ENCODE peak calls at places on chromosomes 4 and X, in seven cellular contexts. One of them, this sample, is unnamed.
A peak's percentile ranks its signal among the peaks of the same experiment; 100 is the strongest.

GRCh38 chr4:6319530-6320150 is 50.0 kb downstream of the WFS1 start:
- DNase-seq in NCI-H524: no peak
- DNase-seq in psoas muscle: no peak
- DNase-seq in mesenteric fat pad: no peak
- DNase-seq in mucosa of descending colon: no peak
- DNase-seq in NCI-H774: no peak
- DNase-seq in DND-41: no peak
- DNase-seq in this sample: no peak

GRCh38 chrX:149504915-149505651 is at the start of gene IDS:
- DNase-seq in NCI-H524: peak; percentile 87
- DNase-seq in psoas muscle: peak; percentile 89
- DNase-seq in mesenteric fat pad: peak; percentile 94
- DNase-seq in mucosa of descending colon: peak; percentile 95
- DNase-seq in NCI-H774: peak; percentile 86
- DNase-seq in DND-41: peak; percentile 86
- DNase-seq in this sample: no peak

GRCh38 chrX:106952988-106953387 is 32.8 kb downstream of the CLDN2 start:
- DNase-seq in NCI-H524: no peak
- DNase-seq in psoas muscle: no peak
- DNase-seq in mesenteric fat pad: no peak
- DNase-seq in mucosa of descending colon: no peak
- DNase-seq in NCI-H774: no peak
- DNase-seq in DND-41: no peak
- DNase-seq in this sample: no peak

GRCh38 chr4:72112514-72113156 is 80.8 kb downstream of the NPFFR2 start:
- DNase-seq in NCI-H524: no peak
- DNase-seq in psoas muscle: no peak
- DNase-seq in mesenteric fat pad: no peak
- DNase-seq in mucosa of descending colon: no peak
- DNase-seq in NCI-H774: no peak
- DNase-seq in DND-41: no peak
- DNase-seq in this sample: peak; percentile 12

GRCh38 chr4:143531368-143531767 is 17.9 kb downstream of the SMARCA5 start:
- DNase-seq in NCI-H524: no peak
- DNase-seq in psoas muscle: no peak
- DNase-seq in mesenteric fat pad: no peak
- DNase-seq in mucosa of descending colon: no peak
- DNase-seq in NCI-H774: no peak
- DNase-seq in DND-41: no peak
- DNase-seq in this sample: no peak

GRCh38 chr4:13938299-13938698 is 310.8 kb upstream of the BOD1L1 start:
- DNase-seq in NCI-H524: no peak
- DNase-seq in psoas muscle: no peak
- DNase-seq in mesenteric fat pad: no peak
- DNase-seq in mucosa of descending colon: no peak
- DNase-seq in NCI-H774: no peak
- DNase-seq in DND-41: no peak
- DNase-seq in this sample: no peak

GRCh38 chr4:186404562-186405134 is 138.7 kb downstream of the F11 start:
- DNase-seq in NCI-H524: no peak
- DNase-seq in psoas muscle: no peak
- DNase-seq in mesenteric fat pad: no peak
- DNase-seq in mucosa of descending colon: no peak
- DNase-seq in NCI-H774: no peak
- DNase-seq in DND-41: no peak
- DNase-seq in this sample: no peak

GRCh38 chr4:9785926-9786325 is 4.5 kb downstream of the DRD5 start:
- DNase-seq in NCI-H524: no peak
- DNase-seq in psoas muscle: no peak
- DNase-seq in mesenteric fat pad: no peak
- DNase-seq in mucosa of descending colon: no peak
- DNase-seq in NCI-H774: no peak
- DNase-seq in DND-41: no peak
- DNase-seq in this sample: no peak

GRCh38 chr4:76654796-76655195 is 219.8 kb downstream of the SHROOM3 start:
- DNase-seq in NCI-H524: no peak
- DNase-seq in psoas muscle: no peak
- DNase-seq in mesenteric fat pad: no peak
- DNase-seq in mucosa of descending colon: no peak
- DNase-seq in NCI-H774: no peak
- DNase-seq in DND-41: no peak
- DNase-seq in this sample: no peak

GRCh38 chr4:64539234-64539849 is 130.1 kb upstream of the TECRL start:
- DNase-seq in NCI-H524: peak; percentile 21
- DNase-seq in psoas muscle: no peak
- DNase-seq in mesenteric fat pad: no peak
- DNase-seq in mucosa of descending colon: no peak
- DNase-seq in NCI-H774: peak; percentile 15
- DNase-seq in DND-41: peak; percentile 63
- DNase-seq in this sample: peak; percentile 27

GRCh38 chr4:58749206-58749605 is 1639.0 kb upstream of the IGFBP7 start:
- DNase-seq in NCI-H524: no peak
- DNase-seq in psoas muscle: no peak
- DNase-seq in mesenteric fat pad: no peak
- DNase-seq in mucosa of descending colon: peak; percentile 46
- DNase-seq in NCI-H774: peak; percentile 10
- DNase-seq in DND-41: no peak
- DNase-seq in this sample: no peak

GRCh38 chrX:13428055-13428786 is 108.4 kb upstream of the ATXN3L start:
- DNase-seq in NCI-H524: no peak
- DNase-seq in psoas muscle: no peak
- DNase-seq in mesenteric fat pad: no peak
- DNase-seq in mucosa of descending colon: no peak
- DNase-seq in NCI-H774: no peak
- DNase-seq in DND-41: peak; percentile 47
- DNase-seq in this sample: no peak

GRCh38 chr4:153450545-153450917 is 15.6 kb upstream of the TMEM131L start:
- DNase-seq in NCI-H524: no peak
- DNase-seq in psoas muscle: no peak
- DNase-seq in mesenteric fat pad: no peak
- DNase-seq in mucosa of descending colon: no peak
- DNase-seq in NCI-H774: no peak
- DNase-seq in DND-41: peak; percentile 56
- DNase-seq in this sample: no peak

GRCh38 chr4:156298230-156298629 is 344.6 kb upstream of the CTSO start:
- DNase-seq in NCI-H524: no peak
- DNase-seq in psoas muscle: no peak
- DNase-seq in mesenteric fat pad: no peak
- DNase-seq in mucosa of descending colon: no peak
- DNase-seq in NCI-H774: peak; percentile 66
- DNase-seq in DND-41: no peak
- DNase-seq in this sample: no peak

GRCh38 chrX:133185938-133186337 is 32.2 kb downstream of the TFDP3 start:
- DNase-seq in NCI-H524: no peak
- DNase-seq in psoas muscle: no peak
- DNase-seq in mesenteric fat pad: no peak
- DNase-seq in mucosa of descending colon: no peak
- DNase-seq in NCI-H774: no peak
- DNase-seq in DND-41: no peak
- DNase-seq in this sample: no peak

GRCh38 chr4:8818063-8818881 is 53.4 kb downstream of the HMX1 start:
- DNase-seq in NCI-H524: no peak
- DNase-seq in psoas muscle: no peak
- DNase-seq in mesenteric fat pad: peak; percentile 85
- DNase-seq in mucosa of descending colon: no peak
- DNase-seq in NCI-H774: no peak
- DNase-seq in DND-41: no peak
- DNase-seq in this sample: no peak

GRCh38 chr4:139639654-139640053 is 26.0 kb upstream of the MGST2 start:
- DNase-seq in NCI-H524: no peak
- DNase-seq in psoas muscle: peak; percentile 46
- DNase-seq in mesenteric fat pad: no peak
- DNase-seq in mucosa of descending colon: no peak
- DNase-seq in NCI-H774: no peak
- DNase-seq in DND-41: no peak
- DNase-seq in this sample: no peak

GRCh38 chrX:40700640-40701342 is 34.6 kb downstream of the MED14 start:
- DNase-seq in NCI-H524: no peak
- DNase-seq in psoas muscle: no peak
- DNase-seq in mesenteric fat pad: no peak
- DNase-seq in mucosa of descending colon: no peak
- DNase-seq in NCI-H774: no peak
- DNase-seq in DND-41: no peak
- DNase-seq in this sample: no peak

GRCh38 chr4:5142726-5143125 is 91.4 kb downstream of the STK32B start:
- DNase-seq in NCI-H524: no peak
- DNase-seq in psoas muscle: no peak
- DNase-seq in mesenteric fat pad: no peak
- DNase-seq in mucosa of descending colon: no peak
- DNase-seq in NCI-H774: no peak
- DNase-seq in DND-41: peak; percentile 15
- DNase-seq in this sample: peak; percentile 39

GRCh38 chrX:140815868-140816267 is 106.3 kb downstream of the LINC00632 start:
- DNase-seq in NCI-H524: no peak
- DNase-seq in psoas muscle: no peak
- DNase-seq in mesenteric fat pad: no peak
- DNase-seq in mucosa of descending colon: no peak
- DNase-seq in NCI-H774: no peak
- DNase-seq in DND-41: peak; percentile 10
- DNase-seq in this sample: no peak

GRCh38 chrX:25028726-25029125 is 13.0 kb upstream of the ARX start:
- DNase-seq in NCI-H524: no peak
- DNase-seq in psoas muscle: no peak
- DNase-seq in mesenteric fat pad: no peak
- DNase-seq in mucosa of descending colon: no peak
- DNase-seq in NCI-H774: no peak
- DNase-seq in DND-41: no peak
- DNase-seq in this sample: no peak

GRCh38 chr4:149264093-149264733 is 551.4 kb downstream of the IQCM start:
- DNase-seq in NCI-H524: no peak
- DNase-seq in psoas muscle: no peak
- DNase-seq in mesenteric fat pad: no peak
- DNase-seq in mucosa of descending colon: no peak
- DNase-seq in NCI-H774: no peak
- DNase-seq in DND-41: peak; percentile 17
- DNase-seq in this sample: peak; percentile 18

This sample was measured in glomerular endothelial cell.